ENCODE peak calls at places on chromosome 9, in five cellular contexts. One of them, this sample, is unnamed.

GRCh38 chr9:108687360-108687981 is 168.3 kb downstream of the ACTL7B start:
- DNase-seq in upper lobe of left lung: no peak
- DNase-seq in DND-41: no peak
- DNase-seq in right cardiac atrium: no peak
- DNase-seq in left ventricle myocardium inferior: no peak
- DNase-seq in this sample: no peak

GRCh38 chr9:120284796-120285195 is 295.2 kb downstream of the CDK5RAP2 start:
- DNase-seq in DND-41: no peak
- DNase-seq in left ventricle myocardium inferior: no peak
- DNase-seq in upper lobe of left lung: no peak
- DNase-seq in right cardiac atrium: no peak
- DNase-seq in this sample: no peak

GRCh38 chr9:36798350-36799065 is 225.8 kb downstream of the MELK start:
- DNase-seq in DND-41: no peak
- DNase-seq in left ventricle myocardium inferior: no peak
- DNase-seq in right cardiac atrium: no peak
- DNase-seq in upper lobe of left lung: no peak
- DNase-seq in this sample: no peak

GRCh38 chr9:125455132-125455531 is 193.5 kb downstream of the GAPVD1 start:
- DNase-seq in DND-41: no peak
- DNase-seq in upper lobe of left lung: no peak
- DNase-seq in right cardiac atrium: no peak
- DNase-seq in left ventricle myocardium inferior: no peak
- DNase-seq in this sample: no peak

GRCh38 chr9:8025532-8025931 is 226.0 kb upstream of the DMAC1 start:
- DNase-seq in DND-41: no peak
- DNase-seq in right cardiac atrium: no peak
- DNase-seq in left ventricle myocardium inferior: no peak
- DNase-seq in upper lobe of left lung: no peak
- DNase-seq in this sample: no peak

GRCh38 chr9:98404157-98404695 is 148.8 kb upstream of the TBC1D2 start:
- DNase-seq in DND-41: no peak
- DNase-seq in left ventricle myocardium inferior: no peak
- DNase-seq in right cardiac atrium: no peak
- DNase-seq in upper lobe of left lung: no peak
- DNase-seq in this sample: no peak

GRCh38 chr9:77163889-77164288 is 13.4 kb upstream of the VPS13A start:
- DNase-seq in DND-41: no peak
- DNase-seq in right cardiac atrium: no peak
- DNase-seq in upper lobe of left lung: no peak
- DNase-seq in left ventricle myocardium inferior: no peak
- DNase-seq in this sample: no peak

GRCh38 chr9:135255843-135256567 is 168.5 kb downstream of the OLFM1 start:
- DNase-seq in right cardiac atrium: peak; percentile 33
- DNase-seq in DND-41: no peak
- DNase-seq in left ventricle myocardium inferior: no peak
- DNase-seq in upper lobe of left lung: peak; percentile 74
- DNase-seq in this sample: no peak

GRCh38 chr9:134595014-134595413 is 46.6 kb upstream of the COL5A1 start:
- DNase-seq in DND-41: no peak
- DNase-seq in left ventricle myocardium inferior: no peak
- DNase-seq in upper lobe of left lung: no peak
- DNase-seq in right cardiac atrium: peak; percentile 36
- DNase-seq in this sample: no peak

GRCh38 chr9:83681490-83681889 is 26.3 kb downstream of the UBQLN1 start:
- DNase-seq in right cardiac atrium: no peak
- DNase-seq in DND-41: no peak
- DNase-seq in upper lobe of left lung: no peak
- DNase-seq in left ventricle myocardium inferior: no peak
- DNase-seq in this sample: no peak

GRCh38 chr9:3074247-3074646 is 230.4 kb upstream of the PUM3 start:
- DNase-seq in DND-41: no peak
- DNase-seq in upper lobe of left lung: no peak
- DNase-seq in right cardiac atrium: no peak
- DNase-seq in left ventricle myocardium inferior: no peak
- DNase-seq in this sample: no peak

GRCh38 chr9:1869843-1870242 is 145.3 kb upstream of the SMARCA2 start:
- DNase-seq in left ventricle myocardium inferior: no peak
- DNase-seq in upper lobe of left lung: no peak
- DNase-seq in right cardiac atrium: no peak
- DNase-seq in DND-41: peak; percentile 30
- DNase-seq in this sample: no peak

GRCh38 chr9:35650341-35651158 is at the start of gene SIT1:
- DNase-seq in right cardiac atrium: no peak
- DNase-seq in DND-41: peak; percentile 78
- DNase-seq in upper lobe of left lung: peak; percentile 50
- DNase-seq in left ventricle myocardium inferior: no peak
- DNase-seq in this sample: no peak

GRCh38 chr9:121369595-121370265 is at the start of gene STOM:
- DNase-seq in right cardiac atrium: peak; percentile 96
- DNase-seq in upper lobe of left lung: peak; percentile 96
- DNase-seq in DND-41: no peak
- DNase-seq in left ventricle myocardium inferior: peak; percentile 93
- DNase-seq in this sample: no peak

DNA sequence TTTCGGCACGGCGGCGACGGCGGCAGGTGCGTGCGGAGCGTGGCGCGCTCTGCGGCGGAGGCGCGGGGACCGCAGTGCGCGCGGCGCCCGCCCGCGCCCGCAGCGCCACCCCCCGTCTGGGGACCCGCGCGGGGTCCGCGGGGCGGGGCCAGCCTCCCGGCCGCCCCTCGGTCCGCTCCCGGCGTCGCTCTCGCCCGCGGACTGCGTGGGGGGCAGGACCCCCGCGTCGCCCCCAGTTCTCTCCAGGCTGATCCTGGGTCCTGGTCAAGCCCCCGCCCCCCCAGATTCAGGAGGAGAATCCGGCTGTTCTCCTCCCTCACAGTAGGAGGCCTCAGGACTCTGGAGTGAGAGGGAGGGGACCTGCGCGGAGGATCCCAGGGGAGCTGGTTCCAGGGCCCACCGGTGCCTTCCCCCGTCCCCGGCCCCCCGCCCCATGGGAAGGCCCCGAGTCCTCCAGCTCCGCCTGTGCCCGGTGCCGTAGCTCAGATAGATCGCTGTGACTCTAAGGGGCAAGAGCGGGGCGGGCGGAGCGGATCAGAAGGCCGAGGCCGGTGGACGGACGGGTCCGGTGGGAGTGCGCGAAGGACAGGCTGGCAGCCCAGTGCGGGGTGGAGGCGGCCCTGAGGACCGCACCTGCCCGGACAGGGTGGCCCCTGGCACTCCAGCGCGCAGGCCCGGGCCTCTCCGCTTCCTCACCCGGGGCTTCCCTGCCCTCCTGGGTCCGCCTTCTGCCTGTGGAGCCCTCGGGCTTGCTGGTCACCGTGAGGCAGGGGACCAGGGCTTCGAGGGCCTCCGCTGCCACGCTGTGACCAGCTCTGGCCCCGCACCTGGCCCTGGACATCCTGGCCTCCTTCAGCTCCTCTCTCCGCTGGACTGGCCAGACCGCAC is at the start of gene RNF208:
- DNase-seq in left ventricle myocardium inferior: no peak
- DNase-seq in right cardiac atrium: no peak
- DNase-seq in upper lobe of left lung: peak; percentile 88
- DNase-seq in DND-41: no peak
- DNase-seq in this sample: no peak
- H3K27ac ChIP-seq in left ventricle myocardium inferior: peak within 1 kb of the TSS; percentile 96
- H3K27ac ChIP-seq in right cardiac atrium: peak within 1 kb of the TSS; percentile 46
- H3K27ac ChIP-seq in upper lobe of left lung: peak within 1 kb of the TSS; percentile 90
- H3K27ac ChIP-seq in DND-41: peak within 1 kb of the TSS; percentile 85
- H3K27ac ChIP-seq in this sample: peak within 1 kb of the TSS; percentile 56

GRCh38 chr9:4594545-4594944 is 67.5 kb upstream of the PLPP6 start:
- DNase-seq in upper lobe of left lung: no peak
- DNase-seq in DND-41: no peak
- DNase-seq in right cardiac atrium: no peak
- DNase-seq in left ventricle myocardium inferior: no peak
- DNase-seq in this sample: no peak

GRCh38 chr9:4590430-4591122 is 71.5 kb upstream of the PLPP6 start:
- DNase-seq in left ventricle myocardium inferior: no peak
- DNase-seq in DND-41: no peak
- DNase-seq in right cardiac atrium: no peak
- DNase-seq in upper lobe of left lung: peak; percentile 20
- DNase-seq in this sample: no peak

GRCh38 chr9:4592886-4593285 is 69.2 kb upstream of the PLPP6 start:
- DNase-seq in right cardiac atrium: no peak
- DNase-seq in left ventricle myocardium inferior: no peak
- DNase-seq in DND-41: no peak
- DNase-seq in upper lobe of left lung: no peak
- DNase-seq in this sample: no peak

GRCh38 chr9:4591123-4591500 is 71.0 kb upstream of the PLPP6 start:
- DNase-seq in upper lobe of left lung: no peak
- DNase-seq in DND-41: no peak
- DNase-seq in left ventricle myocardium inferior: no peak
- DNase-seq in right cardiac atrium: no peak
- DNase-seq in this sample: no peak

GRCh38 chr9:4592325-4592724 is 69.8 kb upstream of the PLPP6 start:
- DNase-seq in DND-41: no peak
- DNase-seq in upper lobe of left lung: no peak
- DNase-seq in right cardiac atrium: no peak
- DNase-seq in left ventricle myocardium inferior: no peak
- DNase-seq in this sample: no peak
- H3K27ac ChIP-seq in DND-41: no peak overlapping the region
- H3K27ac ChIP-seq in upper lobe of left lung: no peak overlapping the region
- H3K27ac ChIP-seq in right cardiac atrium: no peak overlapping the region
- H3K27ac ChIP-seq in left ventricle myocardium inferior: no peak overlapping the region
- H3K27ac ChIP-seq in this sample: no peak overlapping the region

GRCh38 chr9:89788457-89788856 is 183.6 kb downstream of the GADD45G start:
- DNase-seq in DND-41: no peak
- DNase-seq in left ventricle myocardium inferior: no peak
- DNase-seq in upper lobe of left lung: no peak
- DNase-seq in right cardiac atrium: no peak
- DNase-seq in this sample: no peak

GRCh38 chr9:89789922-89790510 is 185.2 kb downstream of the GADD45G start:
- DNase-seq in left ventricle myocardium inferior: no peak
- DNase-seq in upper lobe of left lung: no peak
- DNase-seq in right cardiac atrium: no peak
- DNase-seq in DND-41: no peak
- DNase-seq in this sample: no peak

GRCh38 chr9:89786650-89787049 is 181.8 kb downstream of the GADD45G start:
- DNase-seq in DND-41: no peak
- DNase-seq in right cardiac atrium: no peak
- DNase-seq in left ventricle myocardium inferior: no peak
- DNase-seq in upper lobe of left lung: no peak
- DNase-seq in this sample: no peak

GRCh38 chr9:89790542-89791109 is 185.8 kb downstream of the GADD45G start:
- DNase-seq in right cardiac atrium: no peak
- DNase-seq in upper lobe of left lung: no peak
- DNase-seq in DND-41: no peak
- DNase-seq in left ventricle myocardium inferior: no peak
- DNase-seq in this sample: no peak

GRCh38 chr9:89787595-89787994 is 182.8 kb downstream of the GADD45G start:
- DNase-seq in left ventricle myocardium inferior: no peak
- DNase-seq in right cardiac atrium: no peak
- DNase-seq in DND-41: no peak
- DNase-seq in upper lobe of left lung: no peak
- DNase-seq in this sample: no peak
- H3K27ac ChIP-seq in left ventricle myocardium inferior: no peak overlapping the region
- H3K27ac ChIP-seq in right cardiac atrium: no peak overlapping the region
- H3K27ac ChIP-seq in DND-41: no peak overlapping the region
- H3K27ac ChIP-seq in upper lobe of left lung: no peak overlapping the region
- H3K27ac ChIP-seq in this sample: no peak overlapping the region

GRCh38 chr9:110922145-110922544 is 116.1 kb downstream of the LPAR1 start:
- DNase-seq in left ventricle myocardium inferior: no peak
- DNase-seq in right cardiac atrium: no peak
- DNase-seq in upper lobe of left lung: no peak
- DNase-seq in DND-41: no peak
- DNase-seq in this sample: no peak
- H3K27ac ChIP-seq in left ventricle myocardium inferior: no peak overlapping the region
- H3K27ac ChIP-seq in right cardiac atrium: no peak overlapping the region
- H3K27ac ChIP-seq in upper lobe of left lung: no peak overlapping the region
- H3K27ac ChIP-seq in DND-41: no peak overlapping the region
- H3K27ac ChIP-seq in this sample: no peak overlapping the region

GRCh38 chr9:95060246-95060645 is 257.3 kb downstream of the FANCC start:
- DNase-seq in upper lobe of left lung: no peak
- DNase-seq in right cardiac atrium: no peak
- DNase-seq in left ventricle myocardium inferior: no peak
- DNase-seq in DND-41: no peak
- DNase-seq in this sample: no peak

GRCh38 chr9:95060916-95061315 is 256.6 kb downstream of the FANCC start:
- DNase-seq in left ventricle myocardium inferior: no peak
- DNase-seq in upper lobe of left lung: no peak
- DNase-seq in right cardiac atrium: no peak
- DNase-seq in DND-41: no peak
- DNase-seq in this sample: no peak

GRCh38 chr9:95063300-95063699 is 254.2 kb downstream of the FANCC start:
- DNase-seq in left ventricle myocardium inferior: no peak
- DNase-seq in right cardiac atrium: no peak
- DNase-seq in upper lobe of left lung: no peak
- DNase-seq in DND-41: no peak
- DNase-seq in this sample: no peak

GRCh38 chr9:95062601-95063065 is 254.9 kb downstream of the FANCC start:
- DNase-seq in right cardiac atrium: no peak
- DNase-seq in upper lobe of left lung: no peak
- DNase-seq in DND-41: no peak
- DNase-seq in left ventricle myocardium inferior: no peak
- DNase-seq in this sample: no peak

GRCh38 chr9:95061916-95062600 is 255.5 kb downstream of the FANCC start:
- DNase-seq in left ventricle myocardium inferior: no peak
- DNase-seq in right cardiac atrium: no peak
- DNase-seq in DND-41: no peak
- DNase-seq in upper lobe of left lung: no peak
- DNase-seq in this sample: no peak
- H3K27ac ChIP-seq in left ventricle myocardium inferior: peak overlapping the region; percentile 75
- H3K27ac ChIP-seq in right cardiac atrium: peak overlapping the region; percentile 32
- H3K27ac ChIP-seq in DND-41: no peak overlapping the region
- H3K27ac ChIP-seq in upper lobe of left lung: no peak overlapping the region
- H3K27ac ChIP-seq in this sample: peak overlapping the region; percentile 56

GRCh38 chr9:116234091-116234490 is 80.5 kb downstream of the PAPPA start:
- DNase-seq in left ventricle myocardium inferior: no peak
- DNase-seq in DND-41: no peak
- DNase-seq in upper lobe of left lung: no peak
- DNase-seq in right cardiac atrium: no peak
- DNase-seq in this sample: no peak
- H3K27ac ChIP-seq in left ventricle myocardium inferior: no peak overlapping the region
- H3K27ac ChIP-seq in DND-41: no peak overlapping the region
- H3K27ac ChIP-seq in upper lobe of left lung: no peak overlapping the region
- H3K27ac ChIP-seq in right cardiac atrium: no peak overlapping the region
- H3K27ac ChIP-seq in this sample: no peak overlapping the region

GRCh38 chr9:87337335-87338074 is 160.2 kb upstream of the DAPK1 start:
- DNase-seq in upper lobe of left lung: no peak
- DNase-seq in DND-41: no peak
- DNase-seq in right cardiac atrium: no peak
- DNase-seq in left ventricle myocardium inferior: no peak
- DNase-seq in this sample: no peak
- H3K27ac ChIP-seq in upper lobe of left lung: no peak overlapping the region
- H3K27ac ChIP-seq in DND-41: no peak overlapping the region
- H3K27ac ChIP-seq in right cardiac atrium: no peak overlapping the region
- H3K27ac ChIP-seq in left ventricle myocardium inferior: no peak overlapping the region
- H3K27ac ChIP-seq in this sample: peak overlapping the region; percentile 52

GRCh38 chr9:88766778-88767503 is 224.3 kb upstream of the S1PR3 start:
- DNase-seq in left ventricle myocardium inferior: no peak
- DNase-seq in DND-41: no peak
- DNase-seq in upper lobe of left lung: no peak
- DNase-seq in right cardiac atrium: no peak
- DNase-seq in this sample: no peak
- H3K27ac ChIP-seq in left ventricle myocardium inferior: no peak overlapping the region
- H3K27ac ChIP-seq in DND-41: no peak overlapping the region
- H3K27ac ChIP-seq in upper lobe of left lung: no peak overlapping the region
- H3K27ac ChIP-seq in right cardiac atrium: no peak overlapping the region
- H3K27ac ChIP-seq in this sample: no peak overlapping the region